ENCODE peak calls at places on chromosomes 11 and 22, in nine cellular contexts. A is glomerular endothelial cell; G is foreskin fibroblast; J is GOT3; B is HCT116; P is SJSA1; O is activated T-helper 9 cell treated with anti-CD3 and anti-CD28 coated beads, Interleukin-2, amount 50 U/mL, for 16 hours; V is NCI-H774; I is effector CD4-positive, alpha-beta T cell. N is an unnamed sample.
A peak's percentile ranks its signal among the peaks of the same experiment; 100 is the strongest.

GRCh38 chr22:24148586-24148985 is 32.7 kb upstream of the SUSD2 start:
- DNase-seq in A (no peak), G (no peak), J (no peak), B (no peak), P (no peak), O (no peak), V (no peak), I (no peak), N (no peak)

GRCh38 chr11:44372989-44373388 is 63.0 kb upstream of the ALX4 start:
- DNase-seq in A (no peak), G (no peak), J (no peak), B (no peak), P (no peak), O (no peak), V (no peak), I (no peak), N (no peak)

GRCh38 chr11:130677486-130678153 is 229.2 kb downstream of the ADAMTS15 start:
- DNase-seq in A (no peak), G (peak; percentile 68), J (no peak), B (no peak), P (peak; percentile 74), O (no peak), V (no peak), I (no peak), N (peak; percentile 13)

GRCh38 chr11:117180661-117181585 is 2.4 kb downstream of the SIDT2 start:
- DNase-seq in A (no peak), G (peak; percentile 59), J (no peak), B (peak; percentile 81), P (peak; percentile 55), O (peak; percentile 25), V (peak; percentile 18), I (peak; percentile 42), N (no peak)

GRCh38 chr11:23620617-23621016 is 760.3 kb upstream of the CCDC179 start:
- DNase-seq in A (no peak), G (no peak), J (no peak), B (no peak), P (no peak), O (no peak), V (no peak), I (no peak), N (no peak)

GRCh38 chr22:37996079-37996478 is 11.7 kb upstream of the SOX10 start:
- DNase-seq in A (no peak), G (no peak), J (no peak), B (no peak), P (no peak), O (no peak), V (no peak), I (no peak), N (no peak)

GRCh38 chr11:95680169-95680929 is 109.2 kb downstream of the FAM76B start:
- DNase-seq in A (no peak), G (peak; percentile 24), J (no peak), B (no peak), P (no peak), O (no peak), V (no peak), I (no peak), N (no peak)

GRCh38 chr11:107707807-107708206 is 4.0 kb downstream of the SLN start:
- DNase-seq in A (no peak), G (no peak), J (no peak), B (no peak), P (no peak), O (no peak), V (no peak), I (peak; percentile 2), N (no peak)

GRCh38 chr11:78031629-78032028 is 8.6 kb upstream of the KCTD14 start:
- DNase-seq in A (no peak), G (no peak), J (no peak), B (no peak), P (no peak), O (no peak), V (no peak), I (no peak), N (no peak)

GRCh38 chr11:76799061-76799804 is 16.1 kb downstream of the TSKU start:
- DNase-seq in A (no peak), G (peak; percentile 51), J (peak; percentile 10), B (no peak), P (peak; percentile 70), O (peak; percentile 55), V (peak; percentile 76), I (peak; percentile 59), N (peak; percentile 79)

GRCh38 chr11:101721270-101721669 is 137.5 kb upstream of the TRPC6 start:
- DNase-seq in A (no peak), G (no peak), J (no peak), B (no peak), P (no peak), O (no peak), V (no peak), I (no peak), N (no peak)